ENCODE peak calls at places on chromosomes 6 and 20, in seven cellular contexts. O is NCI-H2029; N is DMS153; J is stimulated activated CD4-positive, alpha-beta T cell treated with anti-CD3 and anti-CD28 coated beads, Interleukin-2, amount 100 ng/mL, for 4 hours; E is midbrain; Z is breast epithelium; C is fibroblast of lung. K is an unnamed sample.

GRCh38 chr20:4483481-4483880 is 238.2 kb upstream of the PRND start:
- DNase-seq in O (no peak), N (no peak), J (no peak), E (no peak), Z (no peak), C (peak; percentile 82), K (no peak)

GRCh38 chr20:51306521-51307358 is 235.8 kb downstream of the NFATC2 start:
- DNase-seq in O (peak; percentile 38), N (no peak), J (peak; percentile 56), E (peak; percentile 84), Z (peak; percentile 46), C (peak; percentile 67), K (peak; percentile 79)

GRCh38 chr6:34359438-34360158 is 32.9 kb downstream of the NUDT3 start:
- DNase-seq in O (no peak), N (no peak), J (no peak), E (no peak), Z (no peak), C (no peak), K (no peak)

GRCh38 chr20:1160496-1160895 is 24.3 kb downstream of the TMEM74B start:
- DNase-seq in O (no peak), N (no peak), J (no peak), E (no peak), Z (no peak), C (no peak), K (no peak)

GRCh38 chr6:30556714-30556963 is 350 bp upstream of the GNL1 start:
- DNase-seq in O (no peak), N (no peak), J (peak; percentile 68), E (no peak), Z (no peak), C (no peak), K (peak; percentile 80)

GRCh38 chr20:46674253-46675083 is 14.8 kb downstream of the TP53RK start:
- DNase-seq in O (no peak), N (no peak), J (no peak), E (no peak), Z (no peak), C (no peak), K (no peak)

GRCh38 chr20:10079964-10080363 is 45.2 kb downstream of the ANKEF1 start:
- DNase-seq in O (no peak), N (no peak), J (no peak), E (no peak), Z (no peak), C (peak; percentile 91), K (no peak)

GRCh38 chr6:21900730-21901129 is 307.2 kb downstream of the SOX4 start:
- DNase-seq in O (no peak), N (no peak), J (no peak), E (no peak), Z (no peak), C (peak; percentile 53), K (no peak)

GRCh38 chr6:157912326-157912725 is 69.3 kb upstream of the SYNJ2 start:
- DNase-seq in O (no peak), N (no peak), J (no peak), E (peak; percentile 80), Z (no peak), C (peak; percentile 87), K (no peak)

GRCh38 chr6:147077251-147077650 is 127.0 kb upstream of the STXBP5 start:
- DNase-seq in O (peak; percentile 34), N (peak; percentile 77), J (no peak), E (peak; percentile 66), Z (peak; percentile 93), C (no peak), K (no peak)

GRCh38 chr6:165986647-165987482 is 180.8 kb downstream of the TBXT start:
- DNase-seq in O (no peak), N (no peak), J (no peak), E (no peak), Z (no peak), C (peak; percentile 36), K (peak; percentile 56)

GRCh38 chr20:59663513-59663890 is 59.2 kb downstream of the PHACTR3 start:
- DNase-seq in O (no peak), N (no peak), J (no peak), E (no peak), Z (no peak), C (no peak), K (no peak)

GRCh38 chr6:26538572-26538902 is 371 bp downstream of the HMGN4 start:
- DNase-seq in O (no peak), N (no peak), J (no peak), E (no peak), Z (no peak), C (no peak), K (no peak)

GRCh38 chr6:23244300-23244699 is 674.9 kb downstream of the HDGFL1 start:
- DNase-seq in O (no peak), N (no peak), J (no peak), E (no peak), Z (no peak), C (peak; percentile 86), K (no peak)

K was measured in NCI-H1105.